ENCODE peak calls at places on chromosomes 16 and 17, in six cellular contexts. J, A, S, P, O and N are unnamed samples.

GRCh38 chr16:3822366-3823045 is 58.0 kb downstream of the CREBBP start:
- DNase-seq in S (no peak), P (no peak), O (peak; percentile 71), J (no peak), A (no peak), N (no peak)

GRCh38 chr17:30590086-30590485 is 112.9 kb downstream of the GOSR1 start:
- DNase-seq in O (no peak), S (no peak), P (no peak), J (no peak), A (no peak), N (no peak)

GRCh38 chr17:79788455-79788854 is 8.4 kb downstream of the CBX8 start:
- DNase-seq in J (no peak), O (no peak), S (no peak), A (no peak), P (no peak), N (no peak)

GRCh38 chr16:77190478-77191258 is at the start of gene MON1B:
- DNase-seq in J (peak; percentile 99), S (peak; percentile 99), O (peak; percentile 97), P (peak; percentile 98), A (peak; percentile 99), N (peak; percentile 98)

GRCh38 chr16:71185366-71185765 is 45.2 kb downstream of the HYDIN start:
- DNase-seq in J (no peak), S (no peak), O (no peak), A (no peak), P (no peak), N (no peak)

GRCh38 chr16:52709286-52709685 is 162.3 kb upstream of the TOX3 start:
- DNase-seq in A (no peak), J (no peak), P (peak; percentile 49), O (no peak), S (no peak), N (no peak)

GRCh38 chr16:24844101-24845030 is 1.4 kb upstream of the SLC5A11 start:
- DNase-seq in S (no peak), J (no peak), P (peak; percentile 70), A (peak; percentile 93), O (no peak), N (no peak)

GRCh38 chr17:46154151-46154816 is 38.9 kb downstream of the KANSL1 start:
- DNase-seq in O (peak; percentile 31), S (no peak), A (no peak), P (no peak), J (no peak), N (no peak)

DNA sequence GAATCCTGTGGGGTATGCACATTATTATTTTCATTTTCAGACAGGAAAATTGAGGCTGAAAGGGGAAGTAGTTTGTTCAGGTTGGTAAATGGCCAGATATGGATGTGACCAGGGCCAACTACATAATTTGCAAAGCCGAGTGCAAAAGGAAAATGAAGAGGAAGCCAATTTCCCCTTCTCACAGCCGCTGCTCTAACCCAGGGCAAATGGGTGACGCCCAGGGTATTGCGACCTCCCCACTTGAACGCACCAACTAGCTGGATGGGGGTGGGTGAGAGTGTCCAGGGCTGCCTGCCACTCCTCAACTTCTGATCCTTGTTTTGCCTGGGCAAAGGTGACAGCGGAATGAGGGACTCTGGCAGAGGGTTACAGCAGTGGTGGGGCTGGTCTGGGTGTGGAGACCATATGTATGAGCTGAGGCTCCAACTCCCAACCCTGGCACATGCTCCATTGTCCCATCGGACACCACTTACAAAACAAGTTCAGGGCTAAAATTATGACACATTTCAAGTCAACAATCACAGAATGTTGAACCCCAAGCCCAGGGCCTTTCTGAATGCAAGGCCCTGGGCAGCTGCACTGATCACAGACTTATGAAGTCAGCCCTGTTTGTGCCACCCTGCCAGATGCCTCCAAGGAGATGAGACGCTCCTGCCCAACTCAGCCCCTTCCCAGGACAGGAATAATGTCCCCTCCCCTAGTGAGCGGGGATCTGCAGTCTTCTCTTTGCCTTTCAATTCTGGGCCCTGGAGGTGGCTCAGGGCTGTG is 1.7 kb downstream of the ANKRD40CL start:
- DNase-seq in J (no peak), O (no peak), P (peak; percentile 55), S (no peak), A (no peak), N (no peak)
- H3K4me3 ChIP-seq in J (no peak overlapping the region), O (no peak overlapping the region), P (no peak overlapping the region), S (no peak overlapping the region), A (no peak overlapping the region), N (no peak overlapping the region)

DNA sequence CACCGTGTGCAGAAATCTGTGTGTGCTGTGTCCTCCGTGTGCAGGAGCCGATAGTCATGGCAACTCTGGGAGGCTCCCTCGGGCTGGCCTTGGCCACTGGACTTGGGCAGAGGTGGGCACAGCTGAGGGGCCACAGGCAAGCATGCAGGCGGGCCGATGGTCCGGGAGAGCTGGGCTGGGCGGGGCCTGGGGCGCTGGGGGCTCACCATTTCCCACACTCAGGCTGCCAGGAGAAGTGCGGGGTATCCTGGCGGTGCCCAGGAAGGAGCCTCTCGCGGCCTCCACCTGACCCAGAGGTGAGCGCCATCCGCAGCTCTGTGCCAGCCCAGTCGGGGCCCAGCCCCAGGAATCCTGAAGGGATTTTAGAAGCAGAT is 28.4 kb downstream of the BAHCC1 start:
- DNase-seq in A (no peak), S (no peak), J (no peak), P (no peak), O (no peak), N (no peak)
- H3K4me3 ChIP-seq in A (peak overlapping the region; percentile 39), S (no peak overlapping the region), J (no peak overlapping the region), P (no peak overlapping the region), O (no peak overlapping the region), N (no peak overlapping the region)

GRCh38 chr17:7352910-7353635 is 1.1 kb downstream of the KCTD11 start:
- DNase-seq in A (no peak), O (no peak), P (no peak), J (no peak), S (no peak), N (no peak)
- H3K4me3 ChIP-seq in A (peak overlapping the region; percentile 70), O (peak overlapping the region; percentile 71), P (peak overlapping the region; percentile 82), J (peak overlapping the region; percentile 54), S (no peak overlapping the region), N (peak overlapping the region; percentile 81)

DNA sequence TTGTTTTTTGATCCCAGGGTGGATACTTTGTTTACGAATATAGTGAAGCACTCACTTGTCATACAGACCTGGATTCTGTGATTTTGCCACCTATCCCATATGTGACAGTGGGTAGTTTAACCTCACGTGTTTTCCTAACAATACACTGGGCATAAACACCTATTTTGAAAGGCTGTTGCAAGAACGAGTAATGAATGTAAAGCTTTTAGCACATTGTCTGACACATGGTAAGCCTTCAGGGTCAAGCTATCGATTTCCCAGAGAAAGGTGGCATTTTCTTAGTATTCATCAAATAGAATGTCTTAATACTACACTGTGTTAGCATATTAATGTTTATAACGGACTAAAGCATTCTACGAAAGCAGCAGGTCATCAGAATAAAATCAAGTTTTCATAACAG is 1.9 kb downstream of the CHTF8 start:
- DNase-seq in J (no peak), O (no peak), P (no peak), S (no peak), A (no peak), N (no peak)
- H3K4me3 ChIP-seq in J (peak overlapping the region; percentile 95), O (no peak overlapping the region), P (peak overlapping the region; percentile 99), S (no peak overlapping the region), A (no peak overlapping the region), N (peak overlapping the region; percentile 85)

GRCh38 chr17:57707892-57708291 is 37.2 kb downstream of the CCDC182 start:
- DNase-seq in O (no peak), P (peak; percentile 88), S (no peak), A (no peak), J (peak; percentile 53), N (no peak)
- H3K4me3 ChIP-seq in O (no peak overlapping the region), P (no peak overlapping the region), S (no peak overlapping the region), A (no peak overlapping the region), J (no peak overlapping the region), N (no peak overlapping the region)